ENCODE peak calls at places on chromosomes 13 and 19, in four cellular contexts. B is neural progenitor cell, Q is heart right ventricle, C is cardiac muscle cell. V is an unnamed sample.
A peak's percentile ranks its signal among the peaks of the same experiment; 100 is the strongest.

GRCh38 chr13:60591348-60591747 is 194.3 kb downstream of the TDRD3 start:
- DNase-seq in B (no peak), Q (no peak), C (peak; percentile 86), V (peak; percentile 36)

GRCh38 chr13:23609414-23610186 is 39.4 kb downstream of the TNFRSF19 start:
- DNase-seq in B (no peak), Q (peak; percentile 40), C (peak; percentile 67), V (no peak)

GRCh38 chr19:46856062-46857022 is 4.5 kb upstream of the ARHGAP35 start:
- DNase-seq in B (peak; percentile 97), Q (peak; percentile 97), C (peak; percentile 98), V (peak; percentile 66)

GRCh38 chr19:34220472-34221063 is 33.8 kb upstream of the GARRE1 start:
- DNase-seq in B (peak; percentile 65), Q (peak; percentile 68), C (peak; percentile 70), V (no peak)

GRCh38 chr13:34179481-34179880 is 361.5 kb downstream of the RFC3 start:
- DNase-seq in B (peak; percentile 51), Q (no peak), C (no peak), V (no peak)

GRCh38 chr19:29263305-29264080 is 50.5 kb upstream of the UQCRFS1 start:
- DNase-seq in B (peak; percentile 78), Q (peak; percentile 22), C (peak; percentile 51), V (no peak)

GRCh38 chr13:48009298-48009697 is 8.2 kb upstream of the SUCLA2 start:
- DNase-seq in B (no peak), Q (no peak), C (peak; percentile 86), V (peak; percentile 4)

GRCh38 chr13:29479716-29480492 is 115.6 kb downstream of the SLC7A1 start:
- DNase-seq in B (peak; percentile 16), Q (no peak), C (peak; percentile 15), V (no peak)

GRCh38 chr13:78609464-78610205 is 6.3 kb upstream of the POU4F1 start:
- DNase-seq in B (peak; percentile 77), Q (no peak), C (no peak), V (no peak)

GRCh38 chr19:55592391-55593090 is 6.8 kb downstream of the FIZ1 start:
- DNase-seq in B (no peak), Q (no peak), C (no peak), V (no peak)

GRCh38 chr13:78247362-78247761 is 328.7 kb upstream of the EDNRB start:
- DNase-seq in B (no peak), Q (no peak), C (no peak), V (no peak)

GRCh38 chr13:28859069-28859468 is 38.9 kb downstream of the MTUS2 start:
- DNase-seq in B (no peak), Q (no peak), C (no peak), V (no peak)

GRCh38 chr19:9009431-9009830 is 778 bp downstream of the MUC16 start:
- DNase-seq in B (no peak), Q (no peak), C (no peak), V (no peak)

GRCh38 chr13:23458972-23459371 is 25.5 kb upstream of the SACS start:
- DNase-seq in B (no peak), Q (no peak), C (no peak), V (no peak)

GRCh38 chr19:49887653-49888477 is 8.8 kb downstream of the IL4I1 start:
- DNase-seq in B (no peak), Q (peak; percentile 4), C (no peak), V (no peak)

GRCh38 chr19:2015611-2015950 is at the start of gene BTBD2:
- DNase-seq in B (no peak), Q (peak; percentile 82), C (peak; percentile 89), V (peak; percentile 10)

GRCh38 chr19:2478324-2478755 is 2.4 kb downstream of the GADD45B start:
- DNase-seq in B (peak; percentile 76), Q (peak; percentile 39), C (peak; percentile 79), V (no peak)

DNA sequence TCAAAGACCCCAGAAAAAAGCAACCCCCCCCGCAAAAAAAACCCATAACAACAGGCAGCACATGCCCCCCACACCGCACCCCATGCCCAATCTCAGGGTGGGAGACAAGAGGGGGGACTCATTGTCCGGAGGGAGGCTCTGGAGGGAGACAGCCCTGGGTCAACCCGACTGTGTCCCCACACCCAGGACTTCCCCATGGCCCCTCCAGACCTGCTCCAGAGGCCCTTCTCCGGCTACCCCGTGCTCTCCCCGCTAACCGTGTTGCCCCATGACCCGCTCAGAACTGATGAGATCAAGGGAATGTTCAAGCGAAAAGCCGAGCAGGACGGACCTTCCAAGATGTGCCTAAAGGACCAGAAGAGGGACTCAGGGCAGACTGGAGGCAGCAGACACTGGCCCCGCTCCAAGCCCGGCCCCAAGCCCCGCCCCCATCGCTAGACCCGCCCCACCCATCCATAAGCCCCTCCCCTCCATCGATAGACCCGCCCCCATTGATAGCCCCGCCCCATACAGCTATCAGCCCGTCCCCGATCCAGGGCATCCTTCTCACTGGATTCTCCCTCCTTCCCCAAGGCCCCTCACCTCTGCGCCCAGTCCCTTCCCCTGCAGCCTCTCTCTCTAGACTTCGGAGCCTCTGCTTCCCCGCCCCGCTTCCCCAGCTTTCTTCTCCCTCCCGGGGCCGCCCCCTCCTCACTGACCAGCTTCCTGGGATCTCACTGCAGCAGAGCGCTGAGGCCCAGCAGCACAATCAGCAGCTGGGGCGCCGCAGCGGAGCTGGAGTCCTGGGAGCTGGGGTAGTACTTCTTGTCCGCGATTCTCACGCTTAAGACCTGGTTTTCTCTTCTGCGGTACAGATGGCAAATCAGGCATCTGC is 2.2 kb downstream of the BST2 start:
- DNase-seq in B (peak; percentile 93), Q (no peak), C (peak; percentile 31), V (no peak)
- H3K4me3 ChIP-seq in B (peak overlapping the region; percentile 61), Q (no peak overlapping the region), C (peak overlapping the region; percentile 27), V (no peak overlapping the region)

GRCh38 chr13:44141725-44142539 is 231.7 kb upstream of the SERP2 start:
- DNase-seq in B (peak; percentile 98), Q (peak; percentile 98), C (peak; percentile 98), V (peak; percentile 64)
- TF ChIP-seq CTCF in B (no peak), Q (no peak), C (no peak), V (no peak)

GRCh38 chr19:11887618-11888531 is at the start of gene ZNF69:
- DNase-seq in B (peak; percentile 97), Q (peak; percentile 91), C (peak; percentile 82), V (no peak)
- H3K4me3 ChIP-seq in B (peak within 1 kb of the TSS; percentile 80), Q (peak within 1 kb of the TSS; percentile 64), C (peak within 1 kb of the TSS; percentile 40), V (peak within 1 kb of the TSS; percentile 86)

DNA sequence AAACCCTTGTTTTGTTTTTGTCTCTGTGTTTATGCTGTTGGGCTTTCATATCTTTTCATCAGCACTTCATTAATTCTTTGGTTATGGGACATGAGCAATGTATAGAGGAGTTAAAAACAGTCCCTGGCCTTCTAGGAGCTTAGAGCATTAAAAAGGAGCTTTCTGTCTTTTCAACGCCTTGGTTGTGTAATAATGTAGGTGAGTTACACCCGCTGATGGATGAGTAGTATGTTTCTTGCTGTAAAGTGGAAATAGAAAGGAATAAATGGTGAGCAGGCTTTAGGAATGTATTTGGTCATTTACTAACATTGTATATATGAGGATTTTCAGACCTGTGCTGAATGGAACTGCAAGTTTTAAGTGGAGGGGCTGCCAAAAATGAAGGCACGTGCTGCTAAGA is 121.5 kb upstream of the RNF113B start:
- DNase-seq in B (no peak), Q (no peak), C (no peak), V (no peak)
- TF ChIP-seq CTCF in B (no peak), Q (no peak), C (no peak), V (no peak)

GRCh38 chr19:18593367-18594095 is 4.9 kb downstream of the REX1BD start:
- DNase-seq in B (peak; percentile 42), Q (no peak), C (no peak), V (no peak)
- H3K4me3 ChIP-seq in B (peak overlapping the region; percentile 55), Q (no peak overlapping the region), C (peak overlapping the region; percentile 28), V (peak overlapping the region; percentile 40)

DNA sequence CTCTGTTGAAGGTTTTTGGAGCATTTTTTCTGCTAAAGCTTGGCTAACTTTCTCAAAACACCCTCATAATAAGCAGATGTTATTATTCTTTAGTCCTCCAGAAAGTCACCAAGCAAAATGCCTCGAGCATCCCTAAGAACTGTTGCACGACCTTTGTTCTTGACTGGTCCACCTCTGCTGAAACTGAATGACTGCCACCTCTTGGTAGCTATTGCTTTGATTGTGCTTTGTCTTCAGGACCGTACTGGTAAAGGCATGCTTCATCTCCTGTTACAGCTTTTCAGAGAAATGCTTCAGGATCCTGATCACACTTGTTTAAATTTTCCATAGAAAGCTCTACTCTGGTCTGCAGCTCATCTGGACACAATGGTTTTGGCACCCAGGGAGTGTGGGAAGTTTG is 254.8 kb downstream of the DCT start:
- DNase-seq in B (peak; percentile 19), Q (no peak), C (no peak), V (no peak)
- TF ChIP-seq CTCF in B (peak; percentile 15), Q (no peak), C (no peak), V (no peak)